ENCODE peak calls at places on chromosomes 12 and 14, in ten cellular contexts. One of them, this sample, is unnamed.

GRCh38 chr14:40222996-40223395 is 790.8 kb upstream of the FBXO33 start:
- DNase-seq in HTR-8/SVneo: no peak
- DNase-seq in OCI-LY7: no peak
- DNase-seq in BE2C: no peak
- DNase-seq in stimulated activated naive CD4-positive, alpha-beta T cell: no peak
- DNase-seq in stromal cell of bone marrow: no peak
- DNase-seq in sciatic nerve: no peak
- DNase-seq in neural crest cell: no peak
- DNase-seq in cardiac fibroblast: no peak
- DNase-seq in GDM1: no peak
- DNase-seq in this sample: no peak

GRCh38 chr14:104106471-104106991 is 21.0 kb downstream of the ASPG start:
- DNase-seq in sciatic nerve: no peak
- DNase-seq in HTR-8/SVneo: no peak
- DNase-seq in stromal cell of bone marrow: no peak
- DNase-seq in cardiac fibroblast: no peak
- DNase-seq in OCI-LY7: no peak
- DNase-seq in GDM1: no peak
- DNase-seq in stimulated activated naive CD4-positive, alpha-beta T cell: no peak
- DNase-seq in BE2C: no peak
- DNase-seq in neural crest cell: no peak
- DNase-seq in this sample: no peak

GRCh38 chr12:79885956-79886490 is 48.9 kb downstream of the PPP1R12A start:
- DNase-seq in GDM1: no peak
- DNase-seq in cardiac fibroblast: peak
- DNase-seq in HTR-8/SVneo: no peak
- DNase-seq in stromal cell of bone marrow: no peak
- DNase-seq in OCI-LY7: no peak
- DNase-seq in neural crest cell: no peak
- DNase-seq in BE2C: no peak
- DNase-seq in stimulated activated naive CD4-positive, alpha-beta T cell: no peak
- DNase-seq in sciatic nerve: no peak
- DNase-seq in this sample: no peak

GRCh38 chr12:3542911-3543310 is 51.9 kb downstream of the PRMT8 start:
- DNase-seq in cardiac fibroblast: peak
- DNase-seq in GDM1: no peak
- DNase-seq in stimulated activated naive CD4-positive, alpha-beta T cell: no peak
- DNase-seq in stromal cell of bone marrow: no peak
- DNase-seq in BE2C: no peak
- DNase-seq in OCI-LY7: no peak
- DNase-seq in HTR-8/SVneo: no peak
- DNase-seq in sciatic nerve: no peak
- DNase-seq in neural crest cell: no peak
- DNase-seq in this sample: no peak

GRCh38 chr14:59161571-59162175 is 26.8 kb upstream of the DAAM1 start:
- DNase-seq in neural crest cell: peak
- DNase-seq in sciatic nerve: no peak
- DNase-seq in stromal cell of bone marrow: peak
- DNase-seq in OCI-LY7: no peak
- DNase-seq in BE2C: no peak
- DNase-seq in cardiac fibroblast: peak
- DNase-seq in stimulated activated naive CD4-positive, alpha-beta T cell: peak
- DNase-seq in GDM1: no peak
- DNase-seq in HTR-8/SVneo: peak
- DNase-seq in this sample: peak

GRCh38 chr12:31362115-31362758 is 36.3 kb upstream of the SINHCAF start:
- DNase-seq in sciatic nerve: no peak
- DNase-seq in neural crest cell: no peak
- DNase-seq in cardiac fibroblast: no peak
- DNase-seq in GDM1: no peak
- DNase-seq in HTR-8/SVneo: no peak
- DNase-seq in stromal cell of bone marrow: no peak
- DNase-seq in OCI-LY7: peak
- DNase-seq in BE2C: no peak
- DNase-seq in stimulated activated naive CD4-positive, alpha-beta T cell: no peak
- DNase-seq in this sample: no peak

GRCh38 chr12:70756118-70756517 is 118.9 kb upstream of the PTPRB start:
- DNase-seq in stromal cell of bone marrow: peak
- DNase-seq in stimulated activated naive CD4-positive, alpha-beta T cell: no peak
- DNase-seq in OCI-LY7: no peak
- DNase-seq in BE2C: no peak
- DNase-seq in GDM1: no peak
- DNase-seq in HTR-8/SVneo: no peak
- DNase-seq in neural crest cell: no peak
- DNase-seq in cardiac fibroblast: peak
- DNase-seq in sciatic nerve: no peak
- DNase-seq in this sample: no peak

GRCh38 chr14:102781063-102781462 is 3.8 kb downstream of the TRAF3 start:
- DNase-seq in stimulated activated naive CD4-positive, alpha-beta T cell: no peak
- DNase-seq in neural crest cell: no peak
- DNase-seq in BE2C: peak
- DNase-seq in cardiac fibroblast: no peak
- DNase-seq in stromal cell of bone marrow: no peak
- DNase-seq in HTR-8/SVneo: no peak
- DNase-seq in OCI-LY7: no peak
- DNase-seq in GDM1: no peak
- DNase-seq in sciatic nerve: no peak
- DNase-seq in this sample: no peak

GRCh38 chr12:52580496-52580895 is 6.9 kb upstream of the KRT74 start:
- DNase-seq in GDM1: no peak
- DNase-seq in cardiac fibroblast: no peak
- DNase-seq in neural crest cell: no peak
- DNase-seq in OCI-LY7: no peak
- DNase-seq in sciatic nerve: peak
- DNase-seq in HTR-8/SVneo: no peak
- DNase-seq in stromal cell of bone marrow: no peak
- DNase-seq in BE2C: no peak
- DNase-seq in stimulated activated naive CD4-positive, alpha-beta T cell: no peak
- DNase-seq in this sample: no peak

GRCh38 chr14:52536269-52536668 is 16.0 kb downstream of the TXNDC16 start:
- DNase-seq in OCI-LY7: no peak
- DNase-seq in neural crest cell: no peak
- DNase-seq in stimulated activated naive CD4-positive, alpha-beta T cell: no peak
- DNase-seq in GDM1: no peak
- DNase-seq in HTR-8/SVneo: no peak
- DNase-seq in cardiac fibroblast: no peak
- DNase-seq in BE2C: no peak
- DNase-seq in sciatic nerve: no peak
- DNase-seq in stromal cell of bone marrow: no peak
- DNase-seq in this sample: no peak

GRCh38 chr12:2013111-2013510 is 8.9 kb upstream of the DCP1B start:
- DNase-seq in stromal cell of bone marrow: no peak
- DNase-seq in OCI-LY7: no peak
- DNase-seq in cardiac fibroblast: no peak
- DNase-seq in BE2C: no peak
- DNase-seq in sciatic nerve: no peak
- DNase-seq in stimulated activated naive CD4-positive, alpha-beta T cell: no peak
- DNase-seq in HTR-8/SVneo: no peak
- DNase-seq in GDM1: no peak
- DNase-seq in neural crest cell: no peak
- DNase-seq in this sample: no peak

GRCh38 chr14:105285174-105285573 is 15.6 kb downstream of the BRF1 start:
- DNase-seq in neural crest cell: no peak
- DNase-seq in OCI-LY7: no peak
- DNase-seq in BE2C: no peak
- DNase-seq in sciatic nerve: no peak
- DNase-seq in GDM1: no peak
- DNase-seq in stimulated activated naive CD4-positive, alpha-beta T cell: no peak
- DNase-seq in HTR-8/SVneo: no peak
- DNase-seq in cardiac fibroblast: no peak
- DNase-seq in stromal cell of bone marrow: no peak
- DNase-seq in this sample: no peak

GRCh38 chr12:103841690-103842584 is 903 bp upstream of the NT5DC3 start:
- DNase-seq in HTR-8/SVneo: peak
- DNase-seq in neural crest cell: no peak
- DNase-seq in sciatic nerve: peak
- DNase-seq in GDM1: no peak
- DNase-seq in stromal cell of bone marrow: peak
- DNase-seq in OCI-LY7: no peak
- DNase-seq in stimulated activated naive CD4-positive, alpha-beta T cell: peak
- DNase-seq in BE2C: peak
- DNase-seq in cardiac fibroblast: peak
- DNase-seq in this sample: peak

GRCh38 chr12:131833896-131834641 is 5.9 kb downstream of the MMP17 start:
- DNase-seq in neural crest cell: no peak
- DNase-seq in GDM1: no peak
- DNase-seq in cardiac fibroblast: peak
- DNase-seq in HTR-8/SVneo: no peak
- DNase-seq in stromal cell of bone marrow: no peak
- DNase-seq in sciatic nerve: no peak
- DNase-seq in BE2C: peak
- DNase-seq in OCI-LY7: peak
- DNase-seq in stimulated activated naive CD4-positive, alpha-beta T cell: no peak
- DNase-seq in this sample: no peak

GRCh38 chr14:75254381-75254821 is 24.2 kb upstream of the FOS start:
- DNase-seq in OCI-LY7: no peak
- DNase-seq in neural crest cell: no peak
- DNase-seq in stimulated activated naive CD4-positive, alpha-beta T cell: no peak
- DNase-seq in stromal cell of bone marrow: no peak
- DNase-seq in sciatic nerve: peak
- DNase-seq in cardiac fibroblast: no peak
- DNase-seq in HTR-8/SVneo: no peak
- DNase-seq in BE2C: no peak
- DNase-seq in GDM1: no peak
- DNase-seq in this sample: no peak

GRCh38 chr12:124637163-124637562 is 69.8 kb upstream of the NCOR2 start:
- DNase-seq in HTR-8/SVneo: no peak
- DNase-seq in neural crest cell: no peak
- DNase-seq in GDM1: no peak
- DNase-seq in stimulated activated naive CD4-positive, alpha-beta T cell: no peak
- DNase-seq in BE2C: no peak
- DNase-seq in sciatic nerve: no peak
- DNase-seq in cardiac fibroblast: no peak
- DNase-seq in stromal cell of bone marrow: no peak
- DNase-seq in OCI-LY7: no peak
- DNase-seq in this sample: no peak

GRCh38 chr12:14373202-14373601 is 7.7 kb downstream of the ATF7IP start:
- DNase-seq in HTR-8/SVneo: no peak
- DNase-seq in stromal cell of bone marrow: peak
- DNase-seq in stimulated activated naive CD4-positive, alpha-beta T cell: no peak
- DNase-seq in OCI-LY7: no peak
- DNase-seq in neural crest cell: no peak
- DNase-seq in cardiac fibroblast: peak
- DNase-seq in sciatic nerve: no peak
- DNase-seq in BE2C: no peak
- DNase-seq in GDM1: no peak
- DNase-seq in this sample: no peak

GRCh38 chr14:93741556-93742210 is 46.6 kb downstream of the PRIMA1 start:
- DNase-seq in sciatic nerve: no peak
- DNase-seq in GDM1: no peak
- DNase-seq in BE2C: no peak
- DNase-seq in stromal cell of bone marrow: no peak
- DNase-seq in cardiac fibroblast: no peak
- DNase-seq in HTR-8/SVneo: no peak
- DNase-seq in OCI-LY7: no peak
- DNase-seq in neural crest cell: no peak
- DNase-seq in stimulated activated naive CD4-positive, alpha-beta T cell: no peak
- DNase-seq in this sample: no peak

GRCh38 chr14:94486883-94487282 is 10.9 kb upstream of the SERPINA9 start:
- DNase-seq in HTR-8/SVneo: no peak
- DNase-seq in stimulated activated naive CD4-positive, alpha-beta T cell: no peak
- DNase-seq in OCI-LY7: no peak
- DNase-seq in GDM1: no peak
- DNase-seq in stromal cell of bone marrow: no peak
- DNase-seq in sciatic nerve: no peak
- DNase-seq in cardiac fibroblast: no peak
- DNase-seq in neural crest cell: no peak
- DNase-seq in BE2C: no peak
- DNase-seq in this sample: no peak

GRCh38 chr12:95522692-95523091 is 28.6 kb downstream of the USP44 start:
- DNase-seq in stimulated activated naive CD4-positive, alpha-beta T cell: no peak
- DNase-seq in sciatic nerve: no peak
- DNase-seq in HTR-8/SVneo: no peak
- DNase-seq in neural crest cell: no peak
- DNase-seq in BE2C: no peak
- DNase-seq in GDM1: no peak
- DNase-seq in cardiac fibroblast: no peak
- DNase-seq in OCI-LY7: no peak
- DNase-seq in stromal cell of bone marrow: no peak
- DNase-seq in this sample: no peak

GRCh38 chr12:69161835-69162234 is 77.5 kb upstream of the CPSF6 start:
- DNase-seq in cardiac fibroblast: peak
- DNase-seq in neural crest cell: no peak
- DNase-seq in OCI-LY7: no peak
- DNase-seq in stimulated activated naive CD4-positive, alpha-beta T cell: peak
- DNase-seq in BE2C: no peak
- DNase-seq in HTR-8/SVneo: no peak
- DNase-seq in sciatic nerve: no peak
- DNase-seq in stromal cell of bone marrow: no peak
- DNase-seq in GDM1: no peak
- DNase-seq in this sample: no peak

GRCh38 chr14:77031680-77032482 is 3.4 kb upstream of the IRF2BPL start:
- DNase-seq in sciatic nerve: no peak
- DNase-seq in HTR-8/SVneo: no peak
- DNase-seq in cardiac fibroblast: peak
- DNase-seq in stimulated activated naive CD4-positive, alpha-beta T cell: peak
- DNase-seq in stromal cell of bone marrow: peak
- DNase-seq in BE2C: no peak
- DNase-seq in neural crest cell: no peak
- DNase-seq in GDM1: no peak
- DNase-seq in OCI-LY7: no peak
- DNase-seq in this sample: no peak

GRCh38 chr14:51396222-51396815 is 156.3 kb downstream of the TMX1 start:
- DNase-seq in GDM1: no peak
- DNase-seq in HTR-8/SVneo: peak
- DNase-seq in OCI-LY7: no peak
- DNase-seq in stimulated activated naive CD4-positive, alpha-beta T cell: no peak
- DNase-seq in stromal cell of bone marrow: peak
- DNase-seq in sciatic nerve: no peak
- DNase-seq in BE2C: peak
- DNase-seq in cardiac fibroblast: peak
- DNase-seq in neural crest cell: no peak
- DNase-seq in this sample: peak

GRCh38 chr12:30882706-30883105 is 43.8 kb upstream of the TSPAN11 start:
- DNase-seq in sciatic nerve: no peak
- DNase-seq in stimulated activated naive CD4-positive, alpha-beta T cell: no peak
- DNase-seq in BE2C: no peak
- DNase-seq in HTR-8/SVneo: no peak
- DNase-seq in OCI-LY7: peak
- DNase-seq in stromal cell of bone marrow: no peak
- DNase-seq in GDM1: no peak
- DNase-seq in neural crest cell: no peak
- DNase-seq in cardiac fibroblast: no peak
- DNase-seq in this sample: peak

GRCh38 chr14:30291216-30291615 is 267.7 kb upstream of the G2E3 start:
- DNase-seq in sciatic nerve: no peak
- DNase-seq in stimulated activated naive CD4-positive, alpha-beta T cell: no peak
- DNase-seq in BE2C: no peak
- DNase-seq in stromal cell of bone marrow: peak
- DNase-seq in OCI-LY7: no peak
- DNase-seq in HTR-8/SVneo: no peak
- DNase-seq in cardiac fibroblast: peak
- DNase-seq in GDM1: no peak
- DNase-seq in neural crest cell: no peak
- DNase-seq in this sample: peak

GRCh38 chr12:8461426-8461825 is 5.7 kb downstream of the CLEC6A start:
- DNase-seq in cardiac fibroblast: no peak
- DNase-seq in neural crest cell: no peak
- DNase-seq in stimulated activated naive CD4-positive, alpha-beta T cell: no peak
- DNase-seq in stromal cell of bone marrow: no peak
- DNase-seq in HTR-8/SVneo: no peak
- DNase-seq in OCI-LY7: no peak
- DNase-seq in sciatic nerve: no peak
- DNase-seq in BE2C: no peak
- DNase-seq in GDM1: no peak
- DNase-seq in this sample: no peak